ENCODE peak calls at places on chromosomes 5 and 9, in five cellular contexts. F, C, V, Y and T are unnamed samples.

GRCh38 chr9:100352201-100352726 is 478 bp downstream of the TEX10 start:
- DNase-seq in F (peak; percentile 61), C (no peak), V (no peak), Y (peak; percentile 33), T (peak; percentile 28)

GRCh38 chr9:136951541-136952353 is at the start of gene LCN12:
- DNase-seq in F (no peak), C (no peak), V (no peak), Y (no peak), T (no peak)

GRCh38 chr9:94928696-94929372 is 202.3 kb downstream of the AOPEP start:
- DNase-seq in F (no peak), C (no peak), V (no peak), Y (no peak), T (no peak)

GRCh38 chr5:131193106-131193505 is 22.4 kb downstream of the LYRM7 start:
- DNase-seq in F (peak; percentile 12), C (no peak), V (no peak), Y (no peak), T (no peak)

GRCh38 chr5:140327589-140327988 is 18.8 kb downstream of the HBEGF start:
- DNase-seq in F (peak; percentile 81), C (no peak), V (no peak), Y (no peak), T (no peak)

GRCh38 chr9:122087406-122088200 is 5.5 kb downstream of the TTLL11 start:
- DNase-seq in F (peak; percentile 69), C (no peak), V (no peak), Y (no peak), T (no peak)

GRCh38 chr9:36317766-36318165 is 59.5 kb upstream of the GNE start:
- DNase-seq in F (no peak), C (no peak), V (no peak), Y (no peak), T (no peak)

GRCh38 chr9:134186471-134187109 is 22.2 kb upstream of the RNU6ATAC start:
- DNase-seq in F (no peak), C (no peak), V (no peak), Y (no peak), T (peak; percentile 65)

GRCh38 chr5:130290219-130290618 is 386.0 kb downstream of the CHSY3 start:
- DNase-seq in F (peak; percentile 7), C (no peak), V (no peak), Y (no peak), T (no peak)

GRCh38 chr9:89891221-89892052 is 286.6 kb downstream of the GADD45G start:
- DNase-seq in F (peak; percentile 9), C (no peak), V (no peak), Y (no peak), T (peak; percentile 79)

GRCh38 chr9:111034146-111034545 is 4.1 kb downstream of the LPAR1 start:
- DNase-seq in F (peak; percentile 45), C (no peak), V (no peak), Y (no peak), T (no peak)

GRCh38 chr5:123776761-123777160 is 264.8 kb downstream of the CSNK1G3 start:
- DNase-seq in F (peak; percentile 48), C (peak; percentile 71), V (no peak), Y (no peak), T (no peak)

GRCh38 chr9:113563856-113564514 is 100.5 kb downstream of the RGS3 start:
- DNase-seq in F (no peak), C (no peak), V (no peak), Y (no peak), T (peak; percentile 52)

GRCh38 chr9:69516353-69517322 is 155.5 kb downstream of the APBA1 start:
- DNase-seq in F (no peak), C (no peak), V (no peak), Y (no peak), T (no peak)

GRCh38 chr5:111398013-111398412 is 114.3 kb downstream of the STARD4 start:
- DNase-seq in F (no peak), C (no peak), V (no peak), Y (no peak), T (no peak)

GRCh38 chr9:4904322-4905134 is 80.5 kb upstream of the JAK2 start:
- DNase-seq in F (peak; percentile 77), C (no peak), V (peak; percentile 46), Y (no peak), T (no peak)

GRCh38 chr5:177429248-177430045 is 3.0 kb downstream of the GRK6 start:
- DNase-seq in F (no peak), C (no peak), V (no peak), Y (peak; percentile 83), T (peak; percentile 61)

GRCh38 chr9:131700765-131701433 is 39.0 kb downstream of the RAPGEF1 start:
- DNase-seq in F (no peak), C (no peak), V (no peak), Y (no peak), T (no peak)